ENCODE peak calls at places on chromosome 1, in eight cellular contexts. One of them, this sample, is unnamed.

GRCh38 chr1:235679005-235679404 is 29.4 kb upstream of the GNG4 start:
- DNase-seq in HCEC 1CT: no peak
- DNase-seq in stimulated activated CD4-positive, alpha-beta T cell treated with anti-CD3 and anti-CD28 coated beads, Interleukin-15, amount 100 ng/mL, for 24 hours: no peak
- DNase-seq in activated T-cell treated with anti-CD3 and anti-CD28 coated beads for 1 hour: no peak
- DNase-seq in activated CD4-positive, CD25-positive, alpha-beta regulatory T cell: no peak
- DNase-seq in NCI-H345: no peak
- DNase-seq in SK-N-DZ: no peak
- DNase-seq in psoas muscle: no peak
- DNase-seq in this sample: no peak

GRCh38 chr1:7299994-7300393 is 471.1 kb upstream of the VAMP3 start:
- DNase-seq in HCEC 1CT: peak; percentile 94
- DNase-seq in stimulated activated CD4-positive, alpha-beta T cell treated with anti-CD3 and anti-CD28 coated beads, Interleukin-15, amount 100 ng/mL, for 24 hours: no peak
- DNase-seq in activated T-cell treated with anti-CD3 and anti-CD28 coated beads for 1 hour: no peak
- DNase-seq in activated CD4-positive, CD25-positive, alpha-beta regulatory T cell: no peak
- DNase-seq in NCI-H345: no peak
- DNase-seq in SK-N-DZ: no peak
- DNase-seq in psoas muscle: no peak
- DNase-seq in this sample: no peak

GRCh38 chr1:156347337-156347736 is 9.0 kb downstream of the TSACC start:
- DNase-seq in HCEC 1CT: peak; percentile 58
- DNase-seq in stimulated activated CD4-positive, alpha-beta T cell treated with anti-CD3 and anti-CD28 coated beads, Interleukin-15, amount 100 ng/mL, for 24 hours: no peak
- DNase-seq in activated T-cell treated with anti-CD3 and anti-CD28 coated beads for 1 hour: no peak
- DNase-seq in activated CD4-positive, CD25-positive, alpha-beta regulatory T cell: no peak
- DNase-seq in NCI-H345: no peak
- DNase-seq in SK-N-DZ: no peak
- DNase-seq in psoas muscle: no peak
- DNase-seq in this sample: no peak

GRCh38 chr1:107669996-107670395 is 295.0 kb downstream of the VAV3 start:
- DNase-seq in HCEC 1CT: no peak
- DNase-seq in stimulated activated CD4-positive, alpha-beta T cell treated with anti-CD3 and anti-CD28 coated beads, Interleukin-15, amount 100 ng/mL, for 24 hours: no peak
- DNase-seq in activated T-cell treated with anti-CD3 and anti-CD28 coated beads for 1 hour: no peak
- DNase-seq in activated CD4-positive, CD25-positive, alpha-beta regulatory T cell: no peak
- DNase-seq in NCI-H345: peak; percentile 77
- DNase-seq in SK-N-DZ: no peak
- DNase-seq in psoas muscle: no peak
- DNase-seq in this sample: no peak

GRCh38 chr1:160779662-160780397 is 16.1 kb upstream of the LY9 start:
- DNase-seq in HCEC 1CT: peak; percentile 4
- DNase-seq in stimulated activated CD4-positive, alpha-beta T cell treated with anti-CD3 and anti-CD28 coated beads, Interleukin-15, amount 100 ng/mL, for 24 hours: peak; percentile 69
- DNase-seq in activated T-cell treated with anti-CD3 and anti-CD28 coated beads for 1 hour: peak; percentile 30
- DNase-seq in activated CD4-positive, CD25-positive, alpha-beta regulatory T cell: no peak
- DNase-seq in NCI-H345: peak; percentile 7
- DNase-seq in SK-N-DZ: peak; percentile 18
- DNase-seq in psoas muscle: no peak
- DNase-seq in this sample: no peak

GRCh38 chr1:40757084-40757483 is 26.5 kb upstream of the KCNQ4 start:
- DNase-seq in HCEC 1CT: no peak
- DNase-seq in stimulated activated CD4-positive, alpha-beta T cell treated with anti-CD3 and anti-CD28 coated beads, Interleukin-15, amount 100 ng/mL, for 24 hours: no peak
- DNase-seq in activated T-cell treated with anti-CD3 and anti-CD28 coated beads for 1 hour: no peak
- DNase-seq in activated CD4-positive, CD25-positive, alpha-beta regulatory T cell: no peak
- DNase-seq in NCI-H345: no peak
- DNase-seq in SK-N-DZ: no peak
- DNase-seq in psoas muscle: no peak
- DNase-seq in this sample: no peak

GRCh38 chr1:15033264-15033663 is 120.3 kb upstream of the TMEM51 start:
- DNase-seq in HCEC 1CT: peak; percentile 34
- DNase-seq in stimulated activated CD4-positive, alpha-beta T cell treated with anti-CD3 and anti-CD28 coated beads, Interleukin-15, amount 100 ng/mL, for 24 hours: no peak
- DNase-seq in activated T-cell treated with anti-CD3 and anti-CD28 coated beads for 1 hour: no peak
- DNase-seq in activated CD4-positive, CD25-positive, alpha-beta regulatory T cell: no peak
- DNase-seq in NCI-H345: no peak
- DNase-seq in SK-N-DZ: no peak
- DNase-seq in psoas muscle: no peak
- DNase-seq in this sample: no peak

GRCh38 chr1:213041443-213041842 is 9.6 kb upstream of the RPS6KC1 start:
- DNase-seq in HCEC 1CT: peak; percentile 53
- DNase-seq in stimulated activated CD4-positive, alpha-beta T cell treated with anti-CD3 and anti-CD28 coated beads, Interleukin-15, amount 100 ng/mL, for 24 hours: no peak
- DNase-seq in activated T-cell treated with anti-CD3 and anti-CD28 coated beads for 1 hour: no peak
- DNase-seq in activated CD4-positive, CD25-positive, alpha-beta regulatory T cell: no peak
- DNase-seq in NCI-H345: no peak
- DNase-seq in SK-N-DZ: no peak
- DNase-seq in psoas muscle: no peak
- DNase-seq in this sample: no peak

GRCh38 chr1:117674521-117675400 is 68.9 kb downstream of the TENT5C start:
- DNase-seq in HCEC 1CT: peak; percentile 45
- DNase-seq in stimulated activated CD4-positive, alpha-beta T cell treated with anti-CD3 and anti-CD28 coated beads, Interleukin-15, amount 100 ng/mL, for 24 hours: peak; percentile 50
- DNase-seq in activated T-cell treated with anti-CD3 and anti-CD28 coated beads for 1 hour: peak; percentile 36
- DNase-seq in activated CD4-positive, CD25-positive, alpha-beta regulatory T cell: no peak
- DNase-seq in NCI-H345: no peak
- DNase-seq in SK-N-DZ: no peak
- DNase-seq in psoas muscle: no peak
- DNase-seq in this sample: no peak

GRCh38 chr1:153534933-153535663 is 693 bp downstream of the S100A6 start:
- DNase-seq in HCEC 1CT: peak; percentile 72
- DNase-seq in stimulated activated CD4-positive, alpha-beta T cell treated with anti-CD3 and anti-CD28 coated beads, Interleukin-15, amount 100 ng/mL, for 24 hours: peak; percentile 72
- DNase-seq in activated T-cell treated with anti-CD3 and anti-CD28 coated beads for 1 hour: no peak
- DNase-seq in activated CD4-positive, CD25-positive, alpha-beta regulatory T cell: no peak
- DNase-seq in NCI-H345: peak; percentile 47
- DNase-seq in SK-N-DZ: no peak
- DNase-seq in psoas muscle: peak; percentile 78
- DNase-seq in this sample: no peak